ENCODE peak calls at places on chromosomes 7 and 10, in seven cellular contexts. I is tibial artery, N is heart left ventricle, D is H1, E is MCF 10A, F is fibroblast of mammary gland, W is brain microvascular endothelial cell. Q is an unnamed sample.

GRCh38 chr10:7773845-7774801 is 13.7 kb downstream of the KIN start:
- DNase-seq in W (no peak), I (no peak), D (no peak), E (peak), F (no peak), N (no peak), Q (no peak)

GRCh38 chr10:78251041-78251434 is 217.4 kb downstream of the RPS24 start:
- DNase-seq in F (no peak), D (no peak), N (no peak), W (no peak), I (no peak), E (no peak), Q (no peak)

GRCh38 chr10:58982470-58983239 is 193.8 kb upstream of the PHYHIPL start:
- DNase-seq in N (no peak), I (no peak), F (no peak), W (no peak), E (no peak), D (no peak), Q (no peak)

GRCh38 chr10:80497187-80498038 is 40.3 kb upstream of the SH2D4B start:
- DNase-seq in W (peak), N (peak), D (no peak), F (peak), I (peak), E (peak), Q (no peak)

GRCh38 chr7:98802088-98802780 is 67.6 kb downstream of the TMEM130 start:
- DNase-seq in D (no peak), W (peak), I (peak), F (peak), N (peak), E (peak), Q (peak)

GRCh38 chr10:81135851-81136250 is 598.1 kb downstream of the SH2D4B start:
- DNase-seq in N (no peak), W (no peak), D (no peak), F (no peak), E (no peak), I (no peak), Q (no peak)

GRCh38 chr10:92124524-92125168 is 166.2 kb downstream of the CPEB3 start:
- DNase-seq in E (peak), F (peak), D (no peak), W (peak), I (peak), N (no peak), Q (no peak)

GRCh38 chr7:44639701-44640321 is 33.4 kb downstream of the OGDH start:
- DNase-seq in F (peak), I (no peak), D (no peak), N (no peak), W (peak), E (peak), Q (peak)

GRCh38 chr7:122674502-122674901 is 24.4 kb downstream of the RNF133 start:
- DNase-seq in N (no peak), D (no peak), I (no peak), W (peak), F (peak), E (peak), Q (no peak)

GRCh38 chr10:133044502-133044901 is 43.2 kb upstream of the ADGRA1 start:
- DNase-seq in N (peak), E (no peak), F (no peak), W (no peak), I (no peak), D (no peak), Q (peak)

GRCh38 chr10:103855424-103855823 is at the start of gene SH3PXD2A:
- DNase-seq in D (peak), N (peak), I (no peak), W (no peak), E (no peak), F (no peak), Q (peak)

GRCh38 chr7:78326189-78326588 is 527.6 kb downstream of the PHTF2 start:
- DNase-seq in I (no peak), D (no peak), F (peak), N (no peak), E (no peak), W (peak), Q (no peak)

GRCh38 chr10:10792681-10793080 is 225.0 kb upstream of the CELF2 start:
- DNase-seq in E (peak), I (no peak), N (no peak), F (peak), D (no peak), W (peak), Q (no peak)

GRCh38 chr10:27245846-27246245 is 5.2 kb upstream of the ACBD5 start:
- DNase-seq in I (no peak), F (no peak), D (no peak), E (no peak), N (no peak), W (no peak), Q (no peak)

GRCh38 chr10:125123363-125124113 is 36.8 kb downstream of the CTBP2 start:
- DNase-seq in D (no peak), W (peak), I (peak), N (peak), E (peak), F (peak), Q (no peak)

GRCh38 chr7:16668049-16668858 is 22.3 kb downstream of the BZW2 start:
- DNase-seq in E (peak), D (no peak), F (peak), I (peak), W (peak), N (peak), Q (no peak)

GRCh38 chr7:139666501-139666900 is 111.3 kb downstream of the HIPK2 start:
- DNase-seq in F (no peak), D (no peak), W (no peak), I (no peak), E (no peak), N (no peak), Q (no peak)

GRCh38 chr7:158649279-158649678 is 55.3 kb downstream of the NCAPG2 start:
- DNase-seq in D (no peak), I (peak), N (no peak), E (peak), W (peak), F (peak), Q (no peak)

GRCh38 chr10:127878474-127879055 is 14.2 kb downstream of the CLRN3 start:
- DNase-seq in W (no peak), D (peak), I (no peak), N (no peak), E (no peak), F (no peak), Q (no peak)

GRCh38 chr7:135905858-135906257 is 71.3 kb downstream of the MTPN start:
- DNase-seq in N (no peak), W (no peak), I (no peak), F (no peak), E (no peak), D (no peak), Q (no peak)

GRCh38 chr7:125136755-125137547 is 207.3 kb upstream of the POT1 start:
- DNase-seq in D (no peak), W (peak), N (no peak), F (peak), I (no peak), E (peak), Q (no peak)

GRCh38 chr10:60572511-60573194 is 183.0 kb upstream of the ANK3 start:
- DNase-seq in E (peak), D (no peak), I (no peak), N (no peak), W (peak), F (peak), Q (peak)

GRCh38 chr10:89431977-89432376 is 17.6 kb downstream of the IFIT5 start:
- DNase-seq in I (no peak), F (peak), D (no peak), E (peak), W (peak), N (no peak), Q (no peak)

GRCh38 chr10:123864923-123865322 is 26.7 kb downstream of the CPXM2 start:
- DNase-seq in W (no peak), D (peak), E (no peak), I (peak), F (no peak), N (no peak), Q (no peak)

GRCh38 chr10:82737556-82737955 is 862.6 kb downstream of the NRG3 start:
- DNase-seq in N (no peak), I (no peak), F (no peak), W (no peak), D (no peak), E (no peak), Q (peak)

GRCh38 chr7:74625446-74625845 is 32.1 kb upstream of the GTF2I start:
- DNase-seq in F (peak), W (peak), D (no peak), N (no peak), I (no peak), E (peak), Q (no peak)

GRCh38 chr7:33392143-33392542 is 262.8 kb downstream of the BBS9 start:
- DNase-seq in D (no peak), W (no peak), F (no peak), N (no peak), I (no peak), E (no peak), Q (no peak)

GRCh38 chr10:67836972-67837371 is 1.0 kb downstream of the DNAJC12 start:
- DNase-seq in I (no peak), W (no peak), N (no peak), D (no peak), F (no peak), E (no peak), Q (no peak)

GRCh38 chr7:158517072-158517471 is 70.6 kb downstream of the PTPRN2 start:
- DNase-seq in N (no peak), I (no peak), F (no peak), E (no peak), W (no peak), D (no peak), Q (no peak)

GRCh38 chr7:27519801-27520200 is 142.9 kb downstream of the HIBADH start:
- DNase-seq in F (no peak), W (no peak), I (no peak), N (no peak), D (no peak), E (no peak), Q (peak)

GRCh38 chr10:117994771-117995170 is 52.0 kb downstream of the RAB11FIP2 start:
- DNase-seq in W (no peak), N (no peak), E (no peak), F (no peak), I (no peak), D (no peak), Q (no peak)

GRCh38 chr10:117699436-117700075 is 157.0 kb downstream of the EMX2 start:
- DNase-seq in N (no peak), E (peak), F (no peak), I (no peak), D (no peak), W (no peak), Q (no peak)

GRCh38 chr10:15411035-15411434 is 39.9 kb upstream of the FAM171A1 start:
- DNase-seq in D (no peak), F (no peak), W (no peak), I (no peak), N (no peak), E (no peak), Q (no peak)

GRCh38 chr10:125592897-125593296 is 90.1 kb downstream of the TEX36 start:
- DNase-seq in W (no peak), I (no peak), D (no peak), E (peak), F (no peak), N (no peak), Q (no peak)

DNA sequence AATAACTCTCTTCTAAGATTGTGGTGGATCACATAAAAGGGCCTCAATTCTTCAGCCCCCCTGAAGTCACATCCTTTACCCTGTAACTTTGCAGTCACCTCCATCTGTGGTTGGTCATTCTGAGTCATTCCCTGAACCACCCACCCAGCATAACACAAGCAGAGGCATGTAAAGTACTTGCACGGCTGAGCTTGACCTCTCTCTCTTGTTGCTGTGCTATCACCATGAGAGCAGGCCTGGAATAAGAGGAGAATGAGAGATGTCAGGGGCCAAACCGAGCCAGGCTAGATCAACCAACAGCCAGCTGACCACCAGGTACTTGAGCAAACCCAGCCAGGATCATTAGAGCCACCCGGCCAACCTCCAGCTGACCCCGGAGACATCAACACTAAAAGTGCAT is 13.5 kb upstream of the STK17A start:
- DNase-seq in F (peak), N (no peak), D (no peak), I (no peak), E (peak), W (peak), Q (no peak)
- TF ChIP-seq CTCF in F (no peak), N (no peak), D (no peak), I (no peak), E (no peak), W (no peak), Q (no peak)

DNA sequence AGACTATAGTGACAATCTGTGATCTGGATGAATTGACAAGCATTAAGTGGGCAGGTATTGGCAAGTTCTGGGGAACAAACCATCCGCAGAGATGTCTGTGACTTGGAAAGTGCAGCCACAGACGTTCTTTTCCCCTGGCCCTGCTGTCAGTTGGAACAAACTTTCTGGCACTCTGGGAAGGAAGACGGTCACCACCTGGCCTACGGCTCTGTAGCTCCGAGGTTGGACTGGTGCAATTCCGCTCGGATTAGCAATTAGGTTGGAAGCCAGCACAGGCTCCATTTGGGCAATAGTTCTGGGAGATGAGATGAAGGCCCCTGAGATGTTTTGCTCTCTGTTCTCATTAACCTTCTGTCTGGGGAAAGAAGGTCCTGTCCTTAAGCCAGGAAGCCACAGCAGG is 437.5 kb downstream of the CALN1 start:
- DNase-seq in W (no peak), D (no peak), N (no peak), I (no peak), E (no peak), F (no peak), Q (no peak)
- TF ChIP-seq CTCF in W (no peak), D (no peak), N (no peak), I (no peak), E (no peak), F (no peak), Q (no peak)

GRCh38 chr7:143901710-143902587 is at the start of gene TCAF1:
- DNase-seq in W (peak), I (peak), N (peak), F (peak), D (peak), E (peak), Q (peak)
- TF ChIP-seq CTCF in W (peak), I (no peak), N (peak), F (peak), D (peak), E (peak), Q (no peak)

DNA sequence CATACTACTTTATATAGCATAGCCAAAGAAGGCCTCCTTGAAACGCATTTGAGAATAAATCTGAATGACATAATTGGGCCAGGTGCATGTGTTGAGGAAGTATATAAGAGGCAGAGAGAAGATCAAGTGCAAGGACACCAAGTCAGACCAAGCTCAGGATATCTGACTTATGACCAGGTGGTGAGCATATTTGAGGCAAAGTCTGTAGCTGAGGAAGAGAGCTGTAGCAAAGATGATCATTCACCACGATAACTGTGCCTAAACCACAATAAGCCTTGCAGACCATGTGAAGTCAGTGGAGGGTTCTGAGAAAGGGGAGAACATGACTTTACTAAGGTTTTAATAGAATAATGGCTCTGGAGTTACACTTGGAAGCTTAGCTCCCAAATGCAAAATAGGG is 292.3 kb downstream of the SORCS1 start:
- DNase-seq in I (no peak), N (no peak), W (no peak), F (no peak), D (no peak), E (no peak), Q (no peak)
- TF ChIP-seq CTCF in I (no peak), N (no peak), W (no peak), F (no peak), D (no peak), E (no peak), Q (no peak)

DNA sequence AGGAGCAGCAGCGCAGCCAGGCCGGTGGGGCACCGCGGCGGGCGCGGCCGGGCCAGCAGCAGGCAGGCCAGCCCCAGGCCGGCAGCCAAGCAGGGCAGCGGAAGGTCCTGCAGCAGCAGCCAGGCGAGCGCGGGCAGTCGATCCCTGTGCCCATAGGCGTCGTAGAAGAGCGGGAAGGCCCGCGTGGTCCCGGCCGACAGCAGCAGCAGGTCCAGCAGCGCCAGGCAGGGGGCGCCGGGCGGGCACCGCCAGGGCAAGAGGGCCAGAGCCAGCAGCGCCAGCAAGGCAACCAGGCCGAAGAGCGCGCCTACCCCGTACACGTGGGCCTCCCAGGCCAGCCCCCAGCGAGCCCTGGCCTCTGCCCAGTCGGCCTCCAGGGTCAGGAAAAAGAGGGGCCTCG is 8.4 kb upstream of the RBM28 start:
- DNase-seq in F (peak), D (peak), N (peak), W (no peak), I (no peak), E (no peak), Q (peak)
- TF ChIP-seq CTCF in F (no peak), D (peak), N (peak), W (peak), I (peak), E (no peak), Q (no peak)

GRCh38 chr7:42493436-42494198 is 256.6 kb upstream of the GLI3 start:
- DNase-seq in D (peak), F (peak), E (peak), N (peak), I (peak), W (peak), Q (peak)
- TF ChIP-seq CTCF in D (no peak), F (no peak), E (no peak), N (no peak), I (no peak), W (peak), Q (no peak)

GRCh38 chr7:127600885-127601284 is 7.3 kb downstream of the FSCN3 start:
- DNase-seq in N (no peak), E (no peak), W (no peak), F (no peak), D (no peak), I (no peak), Q (no peak)

GRCh38 chr7:127594490-127594889 is 954 bp downstream of the FSCN3 start:
- DNase-seq in E (no peak), W (no peak), I (no peak), F (no peak), N (no peak), D (no peak), Q (no peak)

GRCh38 chr7:127592550-127592949 is 986 bp upstream of the FSCN3 start:
- DNase-seq in I (no peak), N (no peak), F (no peak), D (no peak), E (no peak), W (no peak), Q (no peak)

GRCh38 chr7:127598318-127598717 is 4.8 kb downstream of the FSCN3 start:
- DNase-seq in I (no peak), E (peak), W (no peak), F (peak), N (no peak), D (peak), Q (no peak)
- TF ChIP-seq CTCF in I (no peak), E (peak), W (peak), F (peak), N (no peak), D (peak), Q (peak)

Q was measured in nephron progenitor cell.